ENCODE peak calls at places on chromosomes 12 and 14, in four cellular contexts. P is IMR-90, B is K562, U is HepG2. M is an unnamed sample.

GRCh38 chr14:93733646-93734045 is 54.6 kb downstream of the PRIMA1 start:
- DNase-seq in U (no peak), P (no peak), B (peak), M (no peak)

GRCh38 chr12:70671698-70672097 is 34.5 kb upstream of the PTPRB start:
- DNase-seq in P (no peak), U (no peak), B (no peak), M (no peak)

GRCh38 chr14:93546642-93547041 is 115.9 kb downstream of the UNC79 start:
- DNase-seq in U (no peak), P (no peak), B (no peak), M (no peak)

GRCh38 chr12:6463211-6463610 is 7.3 kb downstream of the VAMP1 start:
- DNase-seq in B (no peak), P (no peak), U (no peak), M (no peak)

GRCh38 chr12:120982659-120983058 is 4.3 kb downstream of the HNF1A start:
- DNase-seq in B (no peak), U (no peak), P (no peak), M (no peak)

GRCh38 chr12:64680235-64680634 is 69.9 kb downstream of the RASSF3 start:
- DNase-seq in P (no peak), B (peak), U (no peak), M (peak)

GRCh38 chr14:97499790-97500481 is 702.8 kb downstream of the VRK1 start:
- DNase-seq in B (no peak), U (no peak), P (no peak), M (no peak)

GRCh38 chr12:122123051-122123760 is 44.6 kb downstream of the MLXIP start:
- DNase-seq in B (peak), U (peak), P (peak), M (peak)

GRCh38 chr12:49609875-49610154 is 4.4 kb upstream of the FAM186B start:
- DNase-seq in U (no peak), P (peak), B (no peak), M (peak)

DNA sequence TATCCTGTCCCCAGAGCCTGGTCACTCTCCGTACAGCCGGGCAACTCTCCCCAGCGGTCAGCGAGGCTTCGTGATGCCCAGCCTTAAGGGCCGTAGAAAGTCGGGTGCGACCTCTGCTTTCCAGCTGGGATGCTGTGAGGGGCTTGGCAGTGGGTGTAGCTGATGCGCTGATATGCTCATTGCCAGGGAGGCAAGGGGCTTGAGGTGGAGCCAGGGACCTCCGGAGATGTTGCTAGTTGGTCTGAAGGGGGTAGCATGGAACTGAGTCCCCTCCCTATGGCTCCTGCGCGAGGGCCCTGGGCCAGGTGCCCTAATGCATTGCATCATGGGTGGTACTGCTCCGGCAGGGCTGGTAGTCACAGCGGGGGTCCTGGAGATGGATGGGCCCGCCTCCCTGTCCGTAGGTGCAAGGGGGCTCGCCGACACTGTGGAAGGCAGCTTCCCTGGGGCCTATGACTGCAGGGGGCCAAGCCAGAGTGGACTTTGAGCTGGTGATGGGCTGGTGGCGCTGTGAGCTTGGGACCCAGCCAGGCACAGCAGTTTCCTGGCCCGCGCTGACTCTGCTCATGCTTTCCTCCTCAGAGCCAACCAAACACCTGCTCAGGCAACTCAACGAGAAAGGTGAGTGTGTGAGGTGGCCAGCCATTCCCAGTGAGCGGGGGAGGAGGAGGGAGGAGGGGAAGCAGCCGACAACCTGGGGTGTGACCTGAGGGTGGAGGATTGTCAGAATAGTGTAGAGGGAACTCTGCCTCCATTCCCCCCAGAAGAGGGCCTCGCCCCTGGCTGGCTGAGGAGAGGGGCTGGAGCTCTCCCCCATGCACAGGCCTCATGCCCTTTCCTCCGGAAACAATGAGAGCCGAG is 32.3 kb downstream of the PLEKHG3 start:
- DNase-seq in B (peak), U (peak), P (no peak), M (no peak)
- TF ChIP-seq USF2 in B (no peak), U (no peak), P (no peak), M (no peak)

GRCh38 chr12:57090924-57091632 is 2.2 kb downstream of the NAB2 start:
- DNase-seq in P (no peak), U (no peak), B (no peak), M (no peak)

GRCh38 chr12:57091633-57092528 is 3.0 kb downstream of the NAB2 start:
- DNase-seq in U (no peak), P (no peak), B (no peak), M (no peak)

GRCh38 chr12:57093412-57094193 is 4.7 kb downstream of the NAB2 start:
- DNase-seq in U (no peak), P (peak), B (peak), M (peak)

GRCh38 chr12:57092876-57093411 is 4.0 kb downstream of the NAB2 start:
- DNase-seq in P (no peak), U (no peak), B (no peak), M (no peak)

GRCh38 chr12:57092529-57092862 is 3.6 kb downstream of the NAB2 start:
- DNase-seq in P (no peak), B (no peak), U (no peak), M (no peak)
- TF ChIP-seq MAZ in P (no peak), B (no peak), U (no peak), M (no peak)

DNA sequence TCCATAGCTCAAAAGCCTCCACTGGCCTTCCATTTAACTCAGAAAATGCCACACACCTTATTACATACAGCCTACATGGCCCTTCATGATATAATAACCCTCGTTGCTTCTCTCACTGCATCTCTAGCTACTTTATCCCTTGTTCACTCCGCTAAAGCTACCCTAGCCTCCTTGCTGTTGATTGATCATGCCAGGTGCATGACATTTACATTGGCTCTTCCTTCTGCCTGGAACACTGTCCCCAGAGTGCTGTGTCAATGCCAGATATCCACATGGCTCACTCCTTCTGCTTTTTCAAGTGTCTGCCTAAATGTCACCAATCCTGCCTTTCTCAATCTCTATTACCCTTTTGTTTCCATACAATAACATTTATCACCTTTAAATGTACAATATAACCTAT is 58.3 kb downstream of the CAND1 start:
- DNase-seq in P (no peak), B (no peak), U (no peak), M (no peak)
- TF ChIP-seq USF2 in P (no peak), B (no peak), U (no peak), M (no peak)

DNA sequence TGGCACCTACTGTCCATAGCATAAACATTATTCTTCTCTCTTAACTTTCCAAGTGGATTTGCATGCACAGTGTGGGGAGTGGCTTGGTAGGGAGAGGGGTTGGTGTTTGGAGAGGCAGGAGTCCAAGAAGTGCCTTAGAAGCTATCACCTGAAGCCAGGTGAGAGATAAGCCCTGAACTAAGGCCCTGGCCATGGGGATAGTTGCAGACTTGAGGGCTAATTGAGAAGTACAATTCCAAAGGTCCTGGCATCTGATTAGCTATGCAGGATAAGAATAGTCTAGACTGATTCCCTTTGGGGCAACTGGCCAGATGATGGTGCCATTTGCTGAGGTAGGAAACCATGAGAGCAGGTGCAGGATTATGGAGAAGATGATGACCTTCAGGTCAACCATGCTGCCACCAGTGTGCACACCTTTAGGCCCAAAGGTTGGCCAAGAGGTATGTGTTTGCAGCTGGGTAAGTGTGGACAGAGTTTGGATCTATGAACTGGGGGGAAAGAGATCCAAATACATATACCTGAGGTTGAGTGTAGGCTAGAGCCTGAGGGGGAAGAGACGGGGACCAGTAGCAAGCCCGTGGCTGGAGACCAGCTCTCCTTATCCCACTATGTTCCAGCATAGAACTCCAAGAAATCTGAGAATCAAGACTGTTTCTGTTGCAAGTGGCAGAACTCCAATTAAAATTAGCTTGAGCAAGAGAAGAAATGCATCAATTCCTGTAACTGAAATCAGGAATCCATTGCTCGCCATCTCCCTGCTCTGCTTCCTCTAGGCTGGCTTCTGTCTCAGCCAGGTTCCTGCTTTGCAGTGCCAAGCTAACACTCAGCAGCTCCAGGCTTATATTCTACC is 1.8 kb upstream of the PCK2 start:
- DNase-seq in P (no peak), U (no peak), B (no peak), M (no peak)
- TF ChIP-seq MAZ in P (no peak), U (no peak), B (no peak), M (no peak)